ENCODE peak calls at places on chromosome 12, in four cellular contexts. L is Peyer's patch, W is hepatocyte, H is H9. C is an unnamed sample.

GRCh38 chr12:83462419-83462818 is 775.7 kb downstream of the TMTC2 start:
- DNase-seq in L (no peak), W (no peak), H (no peak), C (no peak)

GRCh38 chr12:126588586-126589249 is 1523.5 kb downstream of the AACS start:
- DNase-seq in L (no peak), W (no peak), H (no peak), C (no peak)

GRCh38 chr12:107091989-107092641 is 1.2 kb downstream of the CRY1 start:
- DNase-seq in L (no peak), W (peak; percentile 91), H (peak; percentile 73), C (peak; percentile 74)

GRCh38 chr12:125436686-125437085 is 371.5 kb downstream of the AACS start:
- DNase-seq in L (no peak), W (no peak), H (no peak), C (no peak)

GRCh38 chr12:12202105-12202504 is 64.7 kb downstream of the LRP6 start:
- DNase-seq in L (no peak), W (no peak), H (no peak), C (no peak)

GRCh38 chr12:67937822-67938221 is 51.4 kb upstream of the IFNG-AS1 start:
- DNase-seq in L (no peak), W (no peak), H (no peak), C (no peak)

GRCh38 chr12:7169951-7170350 is 19.5 kb upstream of the PEX5 start:
- DNase-seq in L (no peak), W (no peak), H (no peak), C (no peak)

GRCh38 chr12:104886418-104887401 is 71.4 kb downstream of the SLC41A2 start:
- DNase-seq in L (no peak), W (peak; percentile 16), H (no peak), C (peak; percentile 9)

GRCh38 chr12:44976246-44976645 is 74.7 kb downstream of the DBX2 start:
- DNase-seq in L (no peak), W (no peak), H (no peak), C (no peak)

DNA sequence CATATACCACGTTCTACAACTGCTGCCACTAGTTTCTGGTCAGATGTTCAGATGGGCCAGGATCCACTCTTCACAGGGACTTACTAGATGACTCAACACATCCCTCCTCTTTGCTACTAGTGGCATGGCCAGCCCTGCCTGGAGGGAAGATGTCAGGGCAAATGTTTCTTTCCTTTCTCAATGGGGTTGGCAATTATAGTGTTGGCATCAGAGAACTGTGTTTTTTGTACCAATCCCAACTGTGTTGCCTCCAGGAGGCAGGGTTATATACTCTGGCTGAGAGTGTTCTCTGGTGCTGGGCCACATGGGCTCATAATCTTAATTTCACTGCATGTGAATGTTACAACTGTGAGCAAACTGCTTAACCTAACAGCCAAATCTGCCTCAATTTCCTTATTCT is 69.9 kb upstream of the AVPR1A start:
- DNase-seq in L (no peak), W (no peak), H (no peak), C (no peak)
- TF ChIP-seq CTCF in L (no peak), W (no peak), H (no peak), C (no peak)

DNA sequence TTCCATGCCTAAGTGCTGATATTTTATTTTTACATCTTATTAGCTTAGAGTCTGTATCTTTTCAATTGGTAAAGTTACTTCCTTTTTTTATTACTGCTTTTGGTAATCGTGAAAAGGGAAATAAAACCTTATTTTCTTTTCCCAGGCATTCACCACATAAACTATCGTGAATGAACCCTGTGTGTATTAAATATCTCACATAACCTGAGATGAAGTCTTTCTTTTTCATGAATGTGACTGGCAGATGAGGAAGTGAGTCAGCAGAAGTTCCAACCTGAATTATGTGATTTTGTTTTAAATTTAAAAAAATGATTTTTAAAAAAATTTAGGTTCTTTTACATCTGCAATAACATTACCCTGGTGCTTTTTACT is 26.0 kb downstream of the MYBPC1 start:
- DNase-seq in L (no peak), W (no peak), H (no peak), C (no peak)
- H3K27ac ChIP-seq in L (no peak overlapping the region), W (peak overlapping the region; percentile 39), H (no peak overlapping the region), C (no peak overlapping the region)

DNA sequence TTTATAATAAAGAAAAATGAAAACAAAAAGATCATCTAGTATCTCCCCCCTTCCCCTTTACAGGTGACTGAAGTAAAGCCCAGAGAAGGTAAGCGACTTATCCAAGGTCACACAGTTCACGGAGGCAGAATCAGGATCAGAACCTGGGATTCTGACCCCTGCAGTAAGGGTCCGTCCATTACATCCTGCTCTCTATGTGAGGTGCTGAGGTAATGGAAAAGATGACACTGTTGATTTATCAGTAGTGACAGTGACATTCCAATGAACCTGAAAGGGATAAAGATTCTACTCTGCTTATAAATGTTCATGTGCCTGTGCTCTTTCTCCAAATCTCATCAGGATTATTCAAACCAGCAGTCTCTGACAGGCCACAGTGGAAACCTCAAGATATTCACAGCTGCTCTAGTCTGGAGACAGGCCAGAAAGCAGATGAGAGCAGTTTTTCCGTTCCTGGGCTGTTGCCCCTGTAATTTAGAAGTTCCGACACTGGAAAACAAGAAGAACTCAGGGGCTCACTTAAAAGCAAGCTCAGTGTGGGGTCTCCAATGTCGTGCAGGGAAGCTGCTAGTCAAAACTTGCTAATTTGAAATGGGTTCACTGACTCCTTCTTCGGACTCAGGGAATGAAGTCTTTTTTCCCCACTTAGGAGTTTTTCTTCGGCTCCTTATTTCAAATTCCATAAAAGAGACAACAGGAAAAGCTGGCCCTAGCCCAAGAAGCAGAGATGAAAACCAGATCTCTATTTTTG is 131.7 kb upstream of the EEA1 start:
- DNase-seq in L (no peak), W (peak; percentile 67), H (no peak), C (no peak)
- TF ChIP-seq CTCF in L (no peak), W (peak; percentile 27), H (peak; percentile 40), C (no peak)

GRCh38 chr12:50927356-50927755 is 25.0 kb upstream of the HIGD1C start:
- DNase-seq in L (no peak), W (no peak), H (no peak), C (no peak)
- H3K27ac ChIP-seq in L (peak overlapping the region; percentile 83), W (peak overlapping the region; percentile 42), H (no peak overlapping the region), C (peak overlapping the region; percentile 54)

DNA sequence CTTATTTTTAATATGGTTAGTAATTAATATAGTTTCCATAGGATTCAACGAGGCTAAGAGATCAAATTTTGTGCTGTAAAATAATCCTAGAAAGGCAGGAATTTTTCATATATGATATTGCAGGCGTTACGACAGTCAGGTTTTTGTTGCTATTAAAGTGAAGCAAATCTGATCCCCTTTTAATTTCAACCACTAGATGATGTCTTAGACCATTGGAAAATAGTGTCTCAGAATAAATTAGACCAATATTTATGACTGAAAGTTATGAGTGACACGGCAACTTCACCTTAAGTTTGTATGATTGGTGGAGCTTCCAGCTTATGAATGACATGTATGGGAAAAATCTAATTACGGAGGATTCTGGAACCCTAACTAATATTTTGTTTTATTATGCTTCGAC is 2.5 kb downstream of the TPH2 start:
- DNase-seq in L (no peak), W (no peak), H (no peak), C (no peak)
- TF ChIP-seq CTCF in L (no peak), W (no peak), H (no peak), C (no peak)

GRCh38 chr12:101379149-101379548 is 28.4 kb downstream of the ARL1 start:
- DNase-seq in L (no peak), W (no peak), H (no peak), C (no peak)

GRCh38 chr12:101372431-101372830 is 35.1 kb downstream of the ARL1 start:
- DNase-seq in L (no peak), W (no peak), H (no peak), C (no peak)

GRCh38 chr12:101375573-101375972 is 32.0 kb downstream of the ARL1 start:
- DNase-seq in L (no peak), W (no peak), H (no peak), C (no peak)
- H3K27ac ChIP-seq in L (no peak overlapping the region), W (no peak overlapping the region), H (no peak overlapping the region), C (no peak overlapping the region)

GRCh38 chr12:4908694-4909396 is 860 bp upstream of the KCNA1 start:
- DNase-seq in L (no peak), W (peak; percentile 36), H (peak; percentile 99), C (no peak)
- TF ChIP-seq CTCF in L (no peak), W (peak; percentile 15), H (peak; percentile 63), C (no peak)

GRCh38 chr12:25996677-25997076 is 38.2 kb downstream of the RASSF8 start:
- DNase-seq in L (no peak), W (no peak), H (no peak), C (no peak)
- H3K27ac ChIP-seq in L (no peak overlapping the region), W (no peak overlapping the region), H (no peak overlapping the region), C (no peak overlapping the region)

GRCh38 chr12:78864483-78865296 is at the start of gene SYT1:
- DNase-seq in L (peak; percentile 50), W (peak; percentile 72), H (peak; percentile 98), C (peak; percentile 94)
- TF ChIP-seq CTCF in L (no peak), W (no peak), H (no peak), C (no peak)